ENCODE peak calls at places on chromosomes 3 and 15, in six cellular contexts. R is KBM-7, I is AG10803, N is Peyer's patch, F is WTC11, O is GM04504. G is an unnamed sample.

GRCh38 chr3:50154840-50155490 is at the start of gene SEMA3F:
- DNase-seq in R (peak), I (peak), N (peak), F (peak), O (no peak), G (peak)

GRCh38 chr15:49187537-49188245 is 17.6 kb downstream of the GALK2 start:
- DNase-seq in R (no peak), I (peak), N (no peak), F (no peak), O (no peak), G (no peak)

GRCh38 chr3:50487181-50487580 is 16.3 kb downstream of the CACNA2D2 start:
- DNase-seq in R (no peak), I (no peak), N (no peak), F (no peak), O (no peak), G (no peak)

GRCh38 chr3:42683875-42684593 is 1.3 kb upstream of the KLHL40 start:
- DNase-seq in R (no peak), I (peak), N (no peak), F (no peak), O (peak), G (peak)

GRCh38 chr15:101372149-101372577 is 77.1 kb upstream of the SNRPA1 start:
- DNase-seq in R (no peak), I (peak), N (no peak), F (no peak), O (no peak), G (no peak)

GRCh38 chr3:15743587-15744009 is 54.2 kb downstream of the ANKRD28 start:
- DNase-seq in R (no peak), I (no peak), N (no peak), F (no peak), O (no peak), G (no peak)

GRCh38 chr3:146184616-146185015 is 23.6 kb upstream of the PLOD2 start:
- DNase-seq in R (no peak), I (peak), N (no peak), F (no peak), O (no peak), G (no peak)

GRCh38 chr15:64740361-64741170 is 34.8 kb downstream of the RBPMS2 start:
- DNase-seq in R (peak), I (peak), N (no peak), F (no peak), O (no peak), G (peak)

GRCh38 chr3:8579101-8579500 is 65.5 kb downstream of the SSUH2 start:
- DNase-seq in R (peak), I (no peak), N (no peak), F (no peak), O (no peak), G (no peak)

GRCh38 chr3:1079641-1080040 is 13.2 kb upstream of the CNTN6 start:
- DNase-seq in R (no peak), I (no peak), N (no peak), F (no peak), O (no peak), G (no peak)

GRCh38 chr3:184338538-184338945 is 1.1 kb downstream of the FAM131A start:
- DNase-seq in R (no peak), I (peak), N (no peak), F (peak), O (no peak), G (peak)

GRCh38 chr3:193347507-193348501 is 30.7 kb downstream of the ATP13A5 start:
- DNase-seq in R (no peak), I (no peak), N (no peak), F (peak), O (no peak), G (no peak)

GRCh38 chr15:66758844-66759243 is 56.8 kb downstream of the SMAD6 start:
- DNase-seq in R (no peak), I (no peak), N (no peak), F (no peak), O (no peak), G (no peak)

GRCh38 chr15:67080900-67081431 is 15.6 kb downstream of the SMAD3 start:
- DNase-seq in R (peak), I (peak), N (peak), F (no peak), O (peak), G (peak)

GRCh38 chr3:57917611-57918010 is 90.6 kb upstream of the FLNB start:
- DNase-seq in R (no peak), I (peak), N (no peak), F (no peak), O (no peak), G (no peak)

GRCh38 chr15:56199038-56199437 is 44.6 kb downstream of the RFX7 start:
- DNase-seq in R (no peak), I (no peak), N (no peak), F (no peak), O (no peak), G (no peak)

GRCh38 chr3:32296251-32297204 is 58.0 kb downstream of the CMTM8 start:
- DNase-seq in R (peak), I (peak), N (peak), F (peak), O (peak), G (peak)

GRCh38 chr3:173191611-173192010 is 50.6 kb upstream of the SPATA16 start:
- DNase-seq in R (no peak), I (no peak), N (no peak), F (no peak), O (no peak), G (no peak)

GRCh38 chr3:126050050-126050392 is 33.9 kb downstream of the SLC41A3 start:
- DNase-seq in R (no peak), I (no peak), N (no peak), F (no peak), O (no peak), G (no peak)

GRCh38 chr15:50907866-50908208 is 646 bp upstream of the AP4E1 start:
- DNase-seq in R (peak), I (peak), N (peak), F (peak), O (no peak), G (peak)

GRCh38 chr3:72131899-72132298 is 347.0 kb upstream of the PROK2 start:
- DNase-seq in R (no peak), I (no peak), N (no peak), F (no peak), O (no peak), G (no peak)